ENCODE peak calls at places on chromosome 11, in nine cellular contexts. One of them, this sample, is unnamed.

GRCh38 chr11:73168925-73169579 is 26.9 kb upstream of the FCHSD2 start:
- DNase-seq in GOT3: no peak
- DNase-seq in progenitor cell of endocrine pancreas: no peak
- DNase-seq in mesenteric fat pad: no peak
- DNase-seq in stimulated activated CD8-positive, alpha-beta memory T cell treated with anti-CD3 and anti-CD28 coated beads, Interleukin-4, amount 100 ng/mL, for 24 hours: no peak
- DNase-seq in non-pigmented ciliary epithelial cell: no peak
- DNase-seq in effector CD4-positive, alpha-beta T cell: no peak
- DNase-seq in NT2/D1: no peak
- DNase-seq in fibroblast of lung: no peak
- DNase-seq in this sample: no peak

GRCh38 chr11:11215944-11216343 is 137.1 kb downstream of the CSNK2A3 start:
- DNase-seq in stimulated activated CD8-positive, alpha-beta memory T cell treated with anti-CD3 and anti-CD28 coated beads, Interleukin-4, amount 100 ng/mL, for 24 hours: no peak
- DNase-seq in non-pigmented ciliary epithelial cell: no peak
- DNase-seq in fibroblast of lung: no peak
- DNase-seq in GOT3: no peak
- DNase-seq in effector CD4-positive, alpha-beta T cell: no peak
- DNase-seq in mesenteric fat pad: no peak
- DNase-seq in NT2/D1: no peak
- DNase-seq in progenitor cell of endocrine pancreas: no peak
- DNase-seq in this sample: no peak

GRCh38 chr11:71446942-71447688 is 1.1 kb downstream of the DHCR7 start:
- DNase-seq in non-pigmented ciliary epithelial cell: peak
- DNase-seq in mesenteric fat pad: peak
- DNase-seq in progenitor cell of endocrine pancreas: no peak
- DNase-seq in GOT3: no peak
- DNase-seq in fibroblast of lung: peak
- DNase-seq in effector CD4-positive, alpha-beta T cell: no peak
- DNase-seq in stimulated activated CD8-positive, alpha-beta memory T cell treated with anti-CD3 and anti-CD28 coated beads, Interleukin-4, amount 100 ng/mL, for 24 hours: no peak
- DNase-seq in NT2/D1: no peak
- DNase-seq in this sample: no peak

GRCh38 chr11:18987454-18988231 is 48.4 kb upstream of the MRGPRX1 start:
- DNase-seq in effector CD4-positive, alpha-beta T cell: no peak
- DNase-seq in mesenteric fat pad: no peak
- DNase-seq in GOT3: no peak
- DNase-seq in progenitor cell of endocrine pancreas: no peak
- DNase-seq in non-pigmented ciliary epithelial cell: no peak
- DNase-seq in NT2/D1: no peak
- DNase-seq in fibroblast of lung: peak
- DNase-seq in stimulated activated CD8-positive, alpha-beta memory T cell treated with anti-CD3 and anti-CD28 coated beads, Interleukin-4, amount 100 ng/mL, for 24 hours: no peak
- DNase-seq in this sample: no peak

GRCh38 chr11:130650456-130651068 is 202.1 kb downstream of the ADAMTS15 start:
- DNase-seq in effector CD4-positive, alpha-beta T cell: no peak
- DNase-seq in progenitor cell of endocrine pancreas: no peak
- DNase-seq in non-pigmented ciliary epithelial cell: no peak
- DNase-seq in fibroblast of lung: peak
- DNase-seq in NT2/D1: no peak
- DNase-seq in mesenteric fat pad: no peak
- DNase-seq in GOT3: no peak
- DNase-seq in stimulated activated CD8-positive, alpha-beta memory T cell treated with anti-CD3 and anti-CD28 coated beads, Interleukin-4, amount 100 ng/mL, for 24 hours: no peak
- DNase-seq in this sample: no peak

GRCh38 chr11:128422576-128423370 is 164.6 kb downstream of the ETS1 start:
- DNase-seq in progenitor cell of endocrine pancreas: no peak
- DNase-seq in fibroblast of lung: no peak
- DNase-seq in NT2/D1: no peak
- DNase-seq in mesenteric fat pad: no peak
- DNase-seq in effector CD4-positive, alpha-beta T cell: peak
- DNase-seq in non-pigmented ciliary epithelial cell: no peak
- DNase-seq in stimulated activated CD8-positive, alpha-beta memory T cell treated with anti-CD3 and anti-CD28 coated beads, Interleukin-4, amount 100 ng/mL, for 24 hours: peak
- DNase-seq in GOT3: no peak
- DNase-seq in this sample: no peak

GRCh38 chr11:40292636-40293585 is 1166.5 kb downstream of the LRRC4C start:
- DNase-seq in mesenteric fat pad: no peak
- DNase-seq in non-pigmented ciliary epithelial cell: no peak
- DNase-seq in fibroblast of lung: peak
- DNase-seq in progenitor cell of endocrine pancreas: peak
- DNase-seq in NT2/D1: no peak
- DNase-seq in stimulated activated CD8-positive, alpha-beta memory T cell treated with anti-CD3 and anti-CD28 coated beads, Interleukin-4, amount 100 ng/mL, for 24 hours: no peak
- DNase-seq in effector CD4-positive, alpha-beta T cell: no peak
- DNase-seq in GOT3: no peak
- DNase-seq in this sample: no peak

GRCh38 chr11:109804911-109805310 is 288.3 kb upstream of the ZC3H12C start:
- DNase-seq in fibroblast of lung: no peak
- DNase-seq in stimulated activated CD8-positive, alpha-beta memory T cell treated with anti-CD3 and anti-CD28 coated beads, Interleukin-4, amount 100 ng/mL, for 24 hours: no peak
- DNase-seq in effector CD4-positive, alpha-beta T cell: no peak
- DNase-seq in mesenteric fat pad: no peak
- DNase-seq in GOT3: no peak
- DNase-seq in NT2/D1: no peak
- DNase-seq in non-pigmented ciliary epithelial cell: no peak
- DNase-seq in progenitor cell of endocrine pancreas: no peak
- DNase-seq in this sample: no peak